ENCODE peak calls at places on chromosomes 6 and 20, in six cellular contexts. R is vagina, N is HCT116, Q is spleen, X is H1, D is sigmoid colon. M is an unnamed sample.

GRCh38 chr6:1616556-1617463 is 7.1 kb downstream of the FOXC1 start:
- DNase-seq in Q (no peak), D (no peak), R (no peak), X (no peak), N (no peak), M (no peak)

GRCh38 chr6:159893064-159893463 is 2.3 kb downstream of the MAS1 start:
- DNase-seq in D (no peak), Q (no peak), R (no peak), N (no peak), X (no peak), M (peak; percentile 24)

GRCh38 chr6:111563581-111563980 is 42.1 kb downstream of the TRAF3IP2 start:
- DNase-seq in N (no peak), X (no peak), R (peak; percentile 58), D (no peak), Q (no peak), M (no peak)

GRCh38 chr20:63253438-63254236 is 626 bp downstream of the NKAIN4 start:
- DNase-seq in X (peak; percentile 82), N (no peak), R (no peak), D (no peak), Q (no peak), M (no peak)

GRCh38 chr6:127618729-127619128 is 41.8 kb downstream of the C6orf58 start:
- DNase-seq in N (no peak), X (no peak), D (no peak), Q (no peak), R (no peak), M (no peak)

GRCh38 chr6:135128268-135128914 is 52.7 kb upstream of the MYB start:
- DNase-seq in R (no peak), Q (no peak), X (no peak), D (no peak), N (no peak), M (no peak)

GRCh38 chr6:135451617-135452190 is 45.8 kb downstream of the AHI1 start:
- DNase-seq in D (no peak), R (no peak), N (peak; percentile 22), Q (no peak), X (no peak), M (no peak)

GRCh38 chr20:50271201-50271600 is 80.6 kb downstream of the CEBPB start:
- DNase-seq in D (no peak), R (no peak), N (no peak), Q (no peak), X (no peak), M (no peak)

GRCh38 chr6:46549155-46549554 is 57.9 kb upstream of the RCAN2 start:
- DNase-seq in R (no peak), D (no peak), N (no peak), X (no peak), Q (no peak), M (no peak)

GRCh38 chr6:33995046-33995872 is 150.6 kb downstream of the GRM4 start:
- DNase-seq in R (no peak), N (no peak), D (no peak), X (no peak), Q (peak; percentile 66), M (peak; percentile 76)

GRCh38 chr6:12602951-12603710 is 113.4 kb upstream of the PHACTR1 start:
- DNase-seq in R (no peak), D (no peak), Q (no peak), N (peak; percentile 28), X (no peak), M (no peak)

GRCh38 chr6:148629910-148630470 is 116.8 kb upstream of the UST start:
- DNase-seq in Q (no peak), X (no peak), N (no peak), R (no peak), D (no peak), M (no peak)

GRCh38 chr6:82979657-82980056 is 86.0 kb downstream of the UBE3D start:
- DNase-seq in Q (no peak), R (no peak), N (no peak), X (no peak), D (no peak), M (no peak)

GRCh38 chr20:45416917-45417316 is 976 bp downstream of the PIGT start:
- DNase-seq in N (no peak), R (no peak), Q (no peak), D (no peak), X (no peak), M (no peak)

GRCh38 chr20:45905505-45906079 is 6.4 kb downstream of the PLTP start:
- DNase-seq in N (peak; percentile 48), R (no peak), Q (no peak), X (no peak), D (no peak), M (no peak)

GRCh38 chr6:148177589-148178233 is 164.9 kb upstream of the SASH1 start:
- DNase-seq in N (peak; percentile 31), R (no peak), Q (no peak), X (peak; percentile 89), D (peak; percentile 74), M (peak; percentile 84)

GRCh38 chr20:21270806-21271205 is 32.3 kb upstream of the XRN2 start:
- DNase-seq in N (no peak), D (no peak), Q (no peak), X (no peak), R (no peak), M (no peak)

GRCh38 chr6:131368077-131368911 is 204.7 kb upstream of the ARG1 start:
- DNase-seq in X (no peak), D (no peak), Q (no peak), N (no peak), R (no peak), M (no peak)

GRCh38 chr6:56570434-56571359 is 72.0 kb downstream of the DST start:
- DNase-seq in X (no peak), D (no peak), R (no peak), Q (no peak), N (no peak), M (no peak)

GRCh38 chr6:136922680-136922996 is 537 bp downstream of the SLC35D3 start:
- DNase-seq in R (no peak), Q (no peak), N (no peak), X (peak; percentile 47), D (no peak), M (no peak)

GRCh38 chr6:156954191-156954590 is 177.0 kb downstream of the ARID1B start:
- DNase-seq in R (no peak), X (no peak), Q (no peak), N (no peak), D (no peak), M (no peak)

GRCh38 chr6:52365317-52365716 is 3.4 kb downstream of the PAQR8 start:
- DNase-seq in R (no peak), N (no peak), D (no peak), Q (no peak), X (no peak), M (no peak)

DNA sequence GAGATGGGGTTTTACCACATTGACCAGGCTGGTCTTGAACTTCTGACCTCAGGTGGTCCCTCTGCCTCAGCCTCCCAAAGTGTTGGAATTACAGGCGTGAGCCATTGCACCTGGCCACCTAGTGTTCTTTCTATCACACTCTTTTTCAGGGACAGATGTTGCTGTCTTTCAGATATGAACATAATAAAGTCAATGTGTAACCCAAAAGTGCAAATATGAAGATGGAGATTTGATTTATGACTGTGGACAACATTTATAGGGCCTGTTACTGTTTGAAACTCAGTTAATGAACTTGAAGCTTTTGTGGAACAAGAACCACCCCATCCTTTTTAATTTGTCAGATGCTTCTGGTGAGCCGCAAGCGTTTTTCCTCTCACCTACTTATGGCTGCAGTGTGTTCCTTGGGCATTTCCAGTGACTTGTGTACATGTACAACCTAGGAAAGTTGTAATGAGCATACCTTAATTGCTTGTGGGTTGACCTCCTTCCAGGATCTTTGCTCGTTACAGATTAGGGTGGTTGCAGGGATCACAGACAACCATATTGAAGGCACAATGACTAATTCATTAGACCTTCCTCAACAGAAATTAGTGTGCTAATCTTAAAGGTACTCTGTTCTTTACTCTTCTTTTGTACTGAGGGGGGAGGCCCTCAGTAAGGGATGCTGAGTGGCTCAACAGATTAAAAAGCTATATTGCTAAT is 6.8 kb downstream of the TBPL1 start:
- DNase-seq in Q (no peak), N (no peak), X (no peak), D (no peak), R (no peak), M (no peak)
- TF ChIP-seq POLR2AphosphoS5 in Q (no peak), N (no peak), X (no peak), D (no peak), R (no peak), M (no peak)

GRCh38 chr20:57708694-57709673 is 831 bp downstream of the PMEPA1 start:
- DNase-seq in N (no peak), X (no peak), Q (peak; percentile 86), R (no peak), D (peak; percentile 79), M (no peak)
- TF ChIP-seq POLR2A in N (no peak), X (no peak), Q (no peak), R (no peak), D (no peak), M (no peak)

GRCh38 chr6:35242486-35242885 is 17.0 kb upstream of the ZNF76 start:
- DNase-seq in X (no peak), N (no peak), R (no peak), Q (peak; percentile 51), D (no peak), M (no peak)

GRCh38 chr6:35242906-35243305 is 16.6 kb upstream of the ZNF76 start:
- DNase-seq in R (no peak), X (no peak), N (no peak), Q (peak; percentile 67), D (no peak), M (no peak)

GRCh38 chr6:35243386-35243958 is 16.1 kb upstream of the ZNF76 start:
- DNase-seq in D (no peak), Q (peak; percentile 51), N (no peak), R (no peak), X (no peak), M (no peak)

GRCh38 chr6:35238843-35239289 is 20.7 kb upstream of the ZNF76 start:
- DNase-seq in N (no peak), X (no peak), R (no peak), Q (peak; percentile 24), D (peak; percentile 85), M (no peak)

DNA sequence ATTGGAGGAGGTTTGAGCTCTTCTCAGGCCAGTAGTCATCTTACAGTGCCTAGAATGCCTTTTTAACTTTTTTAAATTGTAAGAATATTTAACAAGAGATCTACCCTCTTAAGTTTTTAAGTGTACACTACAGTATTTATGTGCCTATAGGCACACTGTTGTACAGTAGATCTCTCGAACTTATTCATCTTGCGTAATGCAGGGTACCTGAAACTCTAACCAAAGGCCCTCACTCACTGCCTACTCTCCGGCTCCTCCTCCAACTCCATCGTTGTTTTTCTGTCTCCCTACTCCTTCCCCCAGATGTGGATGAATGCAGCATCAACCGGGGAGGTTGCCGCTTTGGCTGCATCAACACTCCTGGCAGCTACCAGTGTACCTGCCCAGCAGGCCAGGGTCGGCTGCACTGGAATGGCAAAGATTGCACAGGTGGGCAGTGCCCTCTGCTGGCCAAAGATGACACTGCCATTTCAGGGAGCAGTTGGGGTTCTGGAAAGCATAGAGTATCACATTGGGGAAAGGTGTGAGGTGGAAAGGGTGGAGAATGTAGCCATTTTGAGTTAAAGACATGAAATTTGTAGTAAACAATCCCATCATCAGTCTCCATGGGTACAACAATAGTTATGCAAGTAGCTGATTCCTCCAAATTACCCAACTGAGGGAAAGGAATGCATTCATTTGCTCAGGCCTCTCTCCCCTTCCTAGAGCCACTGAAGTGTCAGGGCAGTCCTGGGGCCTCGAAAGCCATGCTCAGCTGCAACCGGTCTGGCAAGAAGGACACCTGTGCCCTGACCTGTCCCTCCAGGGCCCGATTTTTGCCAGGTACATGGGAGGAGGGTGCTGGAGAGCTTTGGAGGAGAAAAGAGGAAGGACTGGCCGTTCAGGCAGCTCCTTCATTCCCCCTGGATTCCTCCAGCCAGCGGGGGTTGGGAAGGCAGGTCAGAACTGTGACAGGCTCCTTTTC is 18.4 kb upstream of the ZNF76 start:
- DNase-seq in R (no peak), X (peak; percentile 97), D (peak; percentile 82), Q (peak; percentile 89), N (peak; percentile 38), M (no peak)
- TF ChIP-seq POLR2AphosphoS5 in R (no peak), X (no peak), D (no peak), Q (peak; percentile 29), N (no peak), M (no peak)

GRCh38 chr20:58980711-58981563 is at the start of gene NELFCD:
- DNase-seq in Q (peak; percentile 97), N (peak; percentile 51), X (peak; percentile 96), D (peak; percentile 92), R (peak; percentile 87), M (peak; percentile 90)
- TF ChIP-seq POLR2A in Q (no peak), N (peak; percentile 51), X (peak; percentile 88), D (peak; percentile 13), R (no peak), M (no peak)

M was measured in suprapubic skin.